ENCODE peak calls at places on chromosomes 13 and 19, in ten cellular contexts. L, Z, S, Y, E, C, Q, V, X and A are unnamed samples. For H3K9me3, the result is how much of the 10 kb centered on the place peaks cover.

GRCh38 chr13:23946900-23947299 is 49.6 kb upstream of the C1QTNF9B start:
- DNase-seq in C (no peak), X (no peak), Q (no peak), L (peak), V (no peak), E (no peak), Y (no peak), Z (no peak), S (no peak), A (no peak)

GRCh38 chr19:35249848-35250711 is 1.3 kb downstream of the LSR start:
- DNase-seq in Q (no peak), S (no peak), C (peak), V (no peak), Z (no peak), Y (no peak), X (no peak), L (no peak), E (no peak), A (no peak)

GRCh38 chr13:99075268-99076191 is 97.7 kb upstream of the DOCK9 start:
- DNase-seq in C (no peak), L (no peak), S (no peak), E (no peak), Y (peak), V (no peak), X (no peak), Z (peak), Q (no peak), A (no peak)

GRCh38 chr13:111625526-111626315 is 305.3 kb downstream of the TEX29 start:
- DNase-seq in E (no peak), X (no peak), L (no peak), Z (no peak), C (no peak), Q (no peak), Y (no peak), S (no peak), V (no peak), A (no peak)

GRCh38 chr19:44816301-44816700 is 7.4 kb downstream of the BCAM start:
- DNase-seq in X (no peak), S (no peak), Y (no peak), V (no peak), Q (no peak), C (no peak), L (no peak), Z (no peak), E (no peak), A (no peak)

GRCh38 chr13:111092685-111093084 is 22.4 kb upstream of the ARHGEF7 start:
- DNase-seq in Z (no peak), V (no peak), C (no peak), Q (no peak), S (no peak), Y (no peak), L (no peak), X (no peak), E (no peak), A (no peak)

GRCh38 chr19:57712222-57712621 is 3.2 kb upstream of the ZNF154 start:
- DNase-seq in L (no peak), E (no peak), Z (no peak), Q (no peak), X (no peak), V (no peak), C (no peak), S (no peak), Y (no peak), A (no peak)

GRCh38 chr19:3360494-3361383 is 5.6 kb upstream of the NFIC start:
- DNase-seq in S (no peak), V (peak), L (peak), Y (peak), Z (peak), E (peak), Q (no peak), X (peak), C (peak), A (peak)

GRCh38 chr13:34254366-34254765 is 436.4 kb downstream of the RFC3 start:
- DNase-seq in Z (no peak), Q (no peak), V (no peak), E (no peak), X (no peak), C (no peak), S (no peak), L (no peak), Y (no peak), A (no peak)

GRCh38 chr13:110773480-110773879 is 60.0 kb downstream of the ING1 start:
- DNase-seq in C (no peak), S (no peak), V (no peak), Z (no peak), Y (no peak), Q (peak), L (no peak), X (no peak), E (no peak), A (no peak)

GRCh38 chr19:23283925-23284324 is 33.7 kb upstream of the ZNF724 start:
- DNase-seq in C (peak), V (peak), Z (peak), Q (no peak), Y (peak), S (peak), X (peak), E (peak), L (peak), A (peak)

GRCh38 chr13:47039106-47039505 is 142.3 kb upstream of the HTR2A start:
- DNase-seq in Q (no peak), Z (no peak), L (no peak), E (peak), X (no peak), C (no peak), Y (no peak), S (no peak), V (no peak), A (no peak)

GRCh38 chr19:17755977-17756670 is 4.8 kb downstream of the FCHO1 start:
- DNase-seq in S (no peak), E (peak), Y (peak), L (peak), Q (no peak), X (no peak), C (peak), Z (peak), V (peak), A (no peak)

GRCh38 chr13:92315265-92315664 is 911.3 kb upstream of the GPC6 start:
- DNase-seq in S (no peak), Z (no peak), V (no peak), E (peak), L (no peak), Q (no peak), C (no peak), X (no peak), Y (no peak), A (no peak)

GRCh38 chr19:19068659-19069509 is 5.1 kb downstream of the SLC25A42 start:
- DNase-seq in V (no peak), L (no peak), S (no peak), C (no peak), Y (peak), Z (peak), E (no peak), Q (no peak), X (no peak), A (no peak)

GRCh38 chr19:7067716-7068115 is 1.8 kb upstream of the ZNF557 start:
- DNase-seq in X (no peak), Z (no peak), C (no peak), Q (no peak), S (no peak), L (no peak), V (no peak), E (peak), Y (no peak), A (no peak)

GRCh38 chr13:40240293-40240692 is 426.1 kb downstream of the FOXO1 start:
- DNase-seq in L (no peak), S (no peak), X (no peak), Y (no peak), Z (no peak), C (no peak), Q (no peak), V (no peak), E (no peak), A (no peak)

GRCh38 chr19:50213925-50214324 is 10.5 kb downstream of the MYH14 start:
- DNase-seq in Y (no peak), Z (no peak), V (no peak), C (no peak), X (no peak), S (no peak), Q (no peak), E (no peak), L (no peak), A (no peak)

GRCh38 chr13:71524245-71525002 is 342.6 kb downstream of the DACH1 start:
- DNase-seq in Z (no peak), S (no peak), Q (no peak), X (no peak), C (no peak), V (no peak), Y (no peak), L (no peak), E (no peak), A (no peak)

GRCh38 chr19:46357846-46358583 is 11.1 kb downstream of the PPP5C start:
- DNase-seq in C (no peak), V (no peak), L (no peak), Y (no peak), Z (no peak), X (no peak), S (no peak), E (peak), Q (no peak), A (no peak)

GRCh38 chr13:73228546-73228945 is 169.7 kb downstream of the KLF5 start:
- DNase-seq in Y (peak), S (no peak), V (no peak), L (no peak), Z (no peak), E (peak), C (no peak), X (no peak), Q (no peak), A (no peak)

GRCh38 chr13:93413972-93414717 is 187.5 kb downstream of the GPC6 start:
- DNase-seq in Y (no peak), E (peak), V (no peak), C (no peak), Q (no peak), X (no peak), S (no peak), L (no peak), Z (no peak), A (no peak)

GRCh38 chr13:100156786-100157185 is 67.9 kb downstream of the PCCA start:
- DNase-seq in L (no peak), Q (peak), V (no peak), X (no peak), C (no peak), S (no peak), Y (no peak), E (peak), Z (no peak), A (no peak)

GRCh38 chr19:48795055-48795854 is 15.6 kb downstream of the BCAT2 start:
- DNase-seq in Z (peak), V (peak), L (peak), X (peak), S (peak), Q (peak), C (peak), Y (peak), E (peak), A (peak)

GRCh38 chr13:19151581-19152263 is 29.9 kb downstream of the TUBA3C start:
- DNase-seq in C (no peak), V (no peak), E (no peak), S (no peak), Y (no peak), L (no peak), Q (no peak), X (no peak), Z (no peak), A (no peak)
- H3K9me3 ChIP-seq in C (under half), V (under half), E (under half), S (under half), Y (under half), L (under half), Q (under half), X (under half), Z (under half), A (under half)

GRCh38 chr13:21395953-21396352 is 63.1 kb downstream of the ZDHHC20 start:
- DNase-seq in V (no peak), L (no peak), X (no peak), E (no peak), C (no peak), Q (no peak), Z (no peak), Y (peak), S (no peak), A (no peak)

GRCh38 chr13:21405309-21405708 is 53.8 kb downstream of the ZDHHC20 start:
- DNase-seq in S (no peak), E (no peak), L (no peak), X (no peak), Y (no peak), Z (no peak), C (no peak), V (no peak), Q (no peak), A (no peak)

GRCh38 chr13:21402586-21403307 is 56.4 kb downstream of the ZDHHC20 start:
- DNase-seq in L (no peak), E (peak), X (no peak), Q (peak), V (no peak), Y (no peak), Z (no peak), S (no peak), C (no peak), A (no peak)

GRCh38 chr13:21399741-21400140 is 59.4 kb downstream of the ZDHHC20 start:
- DNase-seq in L (no peak), E (peak), X (no peak), Q (peak), Z (no peak), Y (peak), S (no peak), C (no peak), V (no peak), A (no peak)
- H3K27ac ChIP-seq in L (no peak), E (no peak), X (no peak), Q (peak), Z (no peak), Y (no peak), S (no peak), C (no peak), V (no peak), A (no peak)

DNA sequence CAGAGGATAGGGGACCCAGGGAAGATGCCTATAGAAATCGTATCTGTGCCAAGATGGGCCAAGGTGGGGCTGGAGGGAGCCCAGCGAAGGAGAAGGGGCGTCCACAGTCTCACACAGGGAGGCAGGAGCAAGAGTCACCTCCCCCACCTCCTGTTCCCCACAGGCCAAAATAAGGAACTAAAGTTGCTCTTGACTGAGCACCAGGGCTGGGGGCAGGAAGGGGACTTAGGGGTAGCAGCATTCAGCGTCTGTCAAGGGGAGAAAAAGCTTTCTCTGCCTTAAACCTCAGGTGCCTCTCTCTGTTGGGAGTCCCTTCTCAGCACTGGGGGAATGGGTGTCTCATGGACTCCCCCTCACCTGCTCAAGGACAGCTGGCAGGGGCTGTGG is 404 bp downstream of the CD79A start:
- DNase-seq in E (no peak), X (no peak), Z (peak), S (no peak), L (no peak), V (no peak), Q (no peak), Y (no peak), C (peak), A (no peak)
- H3K9me3 ChIP-seq in E (under half), X (under half), Z (under half), S (under half), L (under half), V (under half), Q (under half), Y (under half), C (under half), A (under half)

DNA sequence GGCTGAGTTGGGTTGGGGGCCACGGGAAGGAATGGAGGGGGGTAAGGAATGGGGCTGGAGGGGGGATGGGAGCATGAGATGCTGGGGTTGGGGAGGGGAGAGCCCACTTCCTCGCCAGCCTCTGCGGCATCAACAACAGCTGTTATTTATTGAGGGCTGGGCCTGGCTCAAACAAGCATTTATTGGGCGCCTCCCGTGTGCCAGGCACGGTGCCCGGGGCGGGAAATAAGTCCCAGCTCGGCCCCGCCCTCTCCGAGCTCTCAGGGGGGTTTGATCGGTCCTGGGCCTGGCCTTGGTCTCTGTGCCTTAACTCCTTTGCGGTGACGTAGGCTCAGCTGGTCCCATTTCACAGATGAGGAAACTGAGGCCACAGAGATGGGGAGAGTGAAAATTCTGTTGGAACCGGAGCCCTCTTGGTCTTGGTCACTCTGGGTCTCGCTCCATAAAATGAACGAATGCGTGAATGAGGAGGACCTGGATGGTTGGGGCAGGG is 922 bp upstream of the ADAMTS10 start:
- DNase-seq in V (no peak), X (no peak), Y (no peak), C (no peak), S (peak), Q (no peak), Z (no peak), E (peak), L (no peak), A (peak)
- H3K27ac ChIP-seq in V (no peak), X (peak), Y (no peak), C (no peak), S (peak), Q (no peak), Z (no peak), E (no peak), L (no peak), A (peak)

GRCh38 chr19:20858861-20859260 is 64.2 kb upstream of the ZNF85 start:
- DNase-seq in V (no peak), X (no peak), Z (no peak), L (no peak), E (no peak), S (no peak), Q (peak), Y (no peak), C (no peak), A (no peak)

GRCh38 chr19:20858218-20858617 is 64.8 kb upstream of the ZNF85 start:
- DNase-seq in Z (no peak), L (no peak), X (no peak), E (no peak), S (no peak), Y (no peak), C (no peak), V (no peak), Q (peak), A (no peak)

GRCh38 chr19:20860339-20860738 is 62.7 kb upstream of the ZNF85 start:
- DNase-seq in L (no peak), E (no peak), C (no peak), X (no peak), Q (no peak), Y (no peak), Z (no peak), S (no peak), V (no peak), A (no peak)

GRCh38 chr19:20863176-20863575 is 59.9 kb upstream of the ZNF85 start:
- DNase-seq in Q (no peak), C (no peak), L (peak), Y (no peak), V (no peak), E (no peak), Z (no peak), X (no peak), S (no peak), A (no peak)
- H3K9me3 ChIP-seq in Q (under half), C (under half), L (under half), Y (under half), V (under half), E (under half), Z (under half), X (under half), S (under half), A (under half)

DNA sequence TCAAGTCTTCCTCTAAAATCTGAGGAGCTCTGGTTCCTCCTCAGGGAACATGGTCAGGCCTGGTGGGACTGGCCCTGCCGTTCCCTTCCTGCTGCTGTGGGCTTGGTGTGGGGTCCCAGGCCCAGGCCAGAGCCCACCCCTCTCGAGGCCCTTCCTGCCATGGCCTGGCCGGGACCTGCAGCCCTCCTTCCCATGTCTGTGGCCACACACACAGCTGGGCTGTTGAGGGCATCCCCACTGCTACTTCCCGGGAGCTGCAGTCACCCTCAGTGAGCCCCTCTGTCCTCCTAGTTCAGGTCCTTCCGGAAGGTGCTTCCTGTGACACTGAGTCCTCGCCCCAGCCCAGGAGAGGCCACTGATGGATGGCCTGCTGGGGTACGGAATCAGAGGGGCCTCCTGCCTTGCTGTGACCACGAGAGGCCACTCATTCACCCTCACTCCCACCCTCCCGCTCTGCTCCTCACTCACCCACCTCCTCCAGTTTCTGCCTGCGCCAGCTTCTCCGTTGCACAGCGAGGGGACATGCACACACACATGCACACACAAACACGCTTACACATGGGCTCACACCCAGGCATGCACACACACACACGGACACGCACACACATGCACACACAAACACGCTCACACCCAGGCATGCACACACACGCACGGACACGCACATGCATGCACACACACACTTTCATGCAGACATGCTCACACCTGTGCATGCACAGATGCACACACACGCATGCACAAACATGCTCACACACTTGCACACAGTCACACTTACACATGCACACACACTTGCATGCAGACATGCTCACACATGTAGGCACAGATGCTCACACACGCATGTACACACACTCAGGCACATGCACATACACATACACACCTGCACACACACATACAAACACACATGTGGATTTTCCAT is 7.3 kb upstream of the MCF2L start:
- DNase-seq in L (no peak), E (no peak), Z (no peak), C (no peak), Y (no peak), X (no peak), V (no peak), S (no peak), Q (no peak), A (no peak)
- H3K27ac ChIP-seq in L (no peak), E (no peak), Z (no peak), C (no peak), Y (no peak), X (no peak), V (no peak), S (no peak), Q (no peak), A (peak)

GRCh38 chr13:31310781-31311180 is 111.0 kb downstream of the B3GLCT start:
- DNase-seq in Q (no peak), E (no peak), S (no peak), L (no peak), Y (no peak), V (no peak), X (no peak), Z (no peak), C (peak), A (peak)

GRCh38 chr13:31310356-31310755 is 110.6 kb downstream of the B3GLCT start:
- DNase-seq in Y (no peak), C (no peak), L (no peak), E (no peak), X (no peak), Q (no peak), Z (no peak), S (no peak), V (no peak), A (no peak)

GRCh38 chr13:31320946-31321345 is 121.2 kb downstream of the B3GLCT start:
- DNase-seq in Y (no peak), Q (no peak), C (no peak), Z (peak), S (no peak), X (no peak), E (no peak), V (no peak), L (no peak), A (no peak)

GRCh38 chr13:31314961-31315360 is 115.2 kb downstream of the B3GLCT start:
- DNase-seq in Y (no peak), X (no peak), Q (no peak), V (no peak), E (no peak), L (no peak), Z (no peak), S (no peak), C (no peak), A (no peak)
- H3K9me3 ChIP-seq in Y (under half), X (under half), Q (under half), V (under half), E (under half), L (under half), Z (half or more), S (under half), C (under half), A (under half)